ENCODE peak calls at places on chromosome 11, in ten cellular contexts. H is iPS DF 6.9; P is psoas muscle; J is PC-3; F is CD8-positive, alpha-beta T cell; K is A549; D is GM23248; O is effector memory CD4-positive, alpha-beta T cell; C is HCT116; M is suprapubic skin. X is an unnamed sample.

GRCh38 chr11:118049771-118050170 is 27.1 kb upstream of the TMPRSS4 start:
- DNase-seq in H (no peak), P (no peak), J (no peak), F (no peak), K (no peak), D (no peak), O (no peak), C (no peak), M (peak), X (peak)

GRCh38 chr11:36187618-36188017 is 101.6 kb downstream of the COMMD9 start:
- DNase-seq in H (no peak), P (no peak), J (no peak), F (no peak), K (no peak), D (no peak), O (no peak), C (no peak), M (no peak), X (no peak)

GRCh38 chr11:118790357-118791014 is 478 bp downstream of the DDX6 start:
- DNase-seq in H (no peak), P (peak), J (peak), F (peak), K (peak), D (peak), O (peak), C (no peak), M (peak), X (peak)

GRCh38 chr11:122115520-122116343 is at the start of gene BLID:
- DNase-seq in H (no peak), P (peak), J (peak), F (no peak), K (no peak), D (peak), O (no peak), C (no peak), M (no peak), X (peak)

GRCh38 chr11:119585038-119585666 is 143.8 kb downstream of the NECTIN1 start:
- DNase-seq in H (no peak), P (peak), J (peak), F (no peak), K (no peak), D (peak), O (no peak), C (no peak), M (no peak), X (peak)

GRCh38 chr11:25576320-25576719 is 755.6 kb upstream of the ANO3 start:
- DNase-seq in H (no peak), P (no peak), J (peak), F (no peak), K (no peak), D (no peak), O (no peak), C (no peak), M (no peak), X (no peak)

GRCh38 chr11:19777342-19778102 is 64.9 kb downstream of the NAV2 start:
- DNase-seq in H (no peak), P (no peak), J (peak), F (no peak), K (peak), D (peak), O (no peak), C (no peak), M (no peak), X (no peak)

GRCh38 chr11:14974021-14974698 is 2.0 kb upstream of the CALCA start:
- DNase-seq in H (no peak), P (no peak), J (no peak), F (no peak), K (no peak), D (no peak), O (no peak), C (no peak), M (no peak), X (no peak)

GRCh38 chr11:35524780-35525179 is 636 bp downstream of the PAMR1 start:
- DNase-seq in H (no peak), P (no peak), J (peak), F (no peak), K (no peak), D (peak), O (no peak), C (no peak), M (no peak), X (no peak)

GRCh38 chr11:5043385-5043784 is 2.9 kb upstream of the OR52J3 start:
- DNase-seq in H (no peak), P (no peak), J (no peak), F (no peak), K (no peak), D (peak), O (no peak), C (no peak), M (no peak), X (no peak)

GRCh38 chr11:128726464-128727139 is 32.7 kb downstream of the FLI1 start:
- DNase-seq in H (no peak), P (no peak), J (no peak), F (no peak), K (no peak), D (peak), O (peak), C (no peak), M (no peak), X (no peak)

GRCh38 chr11:124882339-124883071 is 15.2 kb downstream of the ROBO4 start:
- DNase-seq in H (no peak), P (no peak), J (no peak), F (no peak), K (no peak), D (no peak), O (no peak), C (no peak), M (peak), X (no peak)

GRCh38 chr11:92383430-92383829 is 158.8 kb downstream of the FAT3 start:
- DNase-seq in H (no peak), P (no peak), J (peak), F (no peak), K (no peak), D (peak), O (no peak), C (no peak), M (no peak), X (no peak)

DNA sequence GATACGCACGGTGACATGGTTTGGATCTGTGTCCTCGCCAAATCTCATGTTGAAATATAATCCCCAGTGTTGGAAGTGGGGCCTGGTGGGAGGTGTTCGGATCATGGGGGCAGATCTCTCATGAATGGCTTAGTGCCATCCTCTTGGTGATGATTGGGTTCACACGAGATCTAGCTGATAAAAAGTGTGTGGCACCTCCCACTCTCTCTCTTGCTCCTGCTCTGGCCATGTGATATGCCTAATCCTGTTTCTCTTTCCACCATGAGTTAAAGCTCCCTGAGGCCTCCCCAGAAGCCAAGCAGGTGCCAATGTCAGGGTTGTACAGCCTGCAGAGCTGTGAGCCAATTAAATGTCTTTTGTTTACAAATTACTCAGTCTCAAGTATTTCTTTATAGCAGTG is 303.1 kb upstream of the PLET1 start:
- DNase-seq in H (no peak), P (no peak), J (no peak), F (no peak), K (no peak), D (no peak), O (no peak), C (no peak), M (no peak), X (no peak)
- H3K27ac ChIP-seq in H (no peak), P (peak), J (no peak), F (no peak), K (no peak), D (no peak), O (no peak), C (no peak), M (no peak), X (peak)

GRCh38 chr11:103826856-103827255 is 209.6 kb upstream of the DDI1 start:
- DNase-seq in H (no peak), P (no peak), J (no peak), F (no peak), K (no peak), D (no peak), O (no peak), C (no peak), M (no peak), X (no peak)

GRCh38 chr11:103829596-103829995 is 206.8 kb upstream of the DDI1 start:
- DNase-seq in H (no peak), P (no peak), J (no peak), F (no peak), K (no peak), D (no peak), O (no peak), C (no peak), M (no peak), X (no peak)

GRCh38 chr11:103825469-103825868 is 211.0 kb upstream of the DDI1 start:
- DNase-seq in H (no peak), P (no peak), J (no peak), F (no peak), K (no peak), D (no peak), O (no peak), C (no peak), M (no peak), X (no peak)

DNA sequence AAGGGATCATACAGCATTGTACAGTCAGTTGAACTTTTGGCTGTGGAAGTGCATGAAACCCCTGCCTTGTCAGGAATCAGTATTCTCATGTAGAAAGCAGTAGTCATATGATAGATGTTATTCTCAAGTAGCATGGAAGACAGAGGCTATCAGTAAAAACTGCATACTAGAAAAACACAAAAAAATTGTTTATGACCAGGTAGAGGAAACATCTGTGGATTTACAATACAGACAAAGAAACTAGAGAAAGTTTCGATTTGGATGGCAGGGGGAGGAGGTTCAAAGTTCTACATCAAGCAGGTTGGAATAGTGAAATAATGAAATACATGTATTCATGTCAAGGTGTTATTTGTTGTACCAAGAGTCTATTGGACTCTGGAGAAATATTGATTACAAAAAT is 212.3 kb upstream of the DDI1 start:
- DNase-seq in H (no peak), P (no peak), J (no peak), F (no peak), K (no peak), D (no peak), O (no peak), C (no peak), M (no peak), X (no peak)
- H3K27ac ChIP-seq in H (no peak), P (no peak), J (no peak), F (no peak), K (no peak), D (no peak), O (no peak), C (no peak), M (no peak), X (no peak)

DNA sequence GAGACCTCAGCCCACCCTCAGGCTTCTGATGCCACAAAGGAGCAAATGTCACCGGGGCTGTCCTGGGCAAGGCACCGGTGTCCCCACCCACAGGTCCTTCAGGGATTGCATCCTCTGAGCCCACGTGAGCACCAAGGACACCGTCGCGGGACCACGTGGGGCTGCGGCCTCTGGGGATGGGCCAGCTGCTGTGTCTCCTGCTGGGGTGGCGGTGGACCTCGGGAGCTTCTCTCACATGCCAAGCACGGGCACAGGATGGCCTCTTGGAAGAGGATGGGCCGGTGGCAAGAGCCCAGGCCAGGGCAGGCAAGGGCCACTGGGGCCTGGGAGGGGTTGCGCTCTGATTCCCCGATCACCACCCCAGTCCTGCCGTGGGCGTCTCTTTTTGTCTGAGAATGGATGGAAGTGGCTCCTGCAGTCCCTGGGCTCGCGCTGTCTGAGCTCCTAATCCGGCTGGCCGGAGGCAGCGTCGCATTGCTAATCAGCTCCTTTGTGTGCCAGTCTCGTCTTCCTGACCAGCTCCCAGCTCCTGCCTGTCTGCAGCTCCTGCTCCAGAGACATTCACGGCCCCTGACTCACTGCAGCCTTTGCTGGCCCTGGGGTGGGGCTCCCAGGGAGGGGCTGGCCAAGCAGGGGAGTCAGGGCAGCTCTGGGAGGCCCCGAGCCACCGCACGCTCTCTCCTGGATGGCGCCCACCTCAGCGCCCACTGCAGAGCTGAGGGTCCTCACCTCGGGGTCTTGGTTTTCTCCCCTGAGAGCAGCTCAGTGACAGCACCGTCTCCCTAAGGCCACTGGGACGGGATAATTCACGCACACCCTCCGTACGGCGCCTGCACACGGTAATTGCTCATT is 146.7 kb downstream of the CTTN start:
- DNase-seq in H (no peak), P (no peak), J (peak), F (no peak), K (no peak), D (peak), O (no peak), C (no peak), M (no peak), X (no peak)
- H3K27ac ChIP-seq in H (no peak), P (no peak), J (peak), F (no peak), K (no peak), D (no peak), O (no peak), C (no peak), M (no peak), X (no peak)

GRCh38 chr11:74671520-74672196 is 59.6 kb downstream of the CHRDL2 start:
- DNase-seq in H (no peak), P (no peak), J (peak), F (no peak), K (no peak), D (peak), O (no peak), C (no peak), M (no peak), X (no peak)
- H3K27ac ChIP-seq in H (no peak), P (peak), J (peak), F (no peak), K (peak), D (peak), O (no peak), C (no peak), M (no peak), X (peak)

DNA sequence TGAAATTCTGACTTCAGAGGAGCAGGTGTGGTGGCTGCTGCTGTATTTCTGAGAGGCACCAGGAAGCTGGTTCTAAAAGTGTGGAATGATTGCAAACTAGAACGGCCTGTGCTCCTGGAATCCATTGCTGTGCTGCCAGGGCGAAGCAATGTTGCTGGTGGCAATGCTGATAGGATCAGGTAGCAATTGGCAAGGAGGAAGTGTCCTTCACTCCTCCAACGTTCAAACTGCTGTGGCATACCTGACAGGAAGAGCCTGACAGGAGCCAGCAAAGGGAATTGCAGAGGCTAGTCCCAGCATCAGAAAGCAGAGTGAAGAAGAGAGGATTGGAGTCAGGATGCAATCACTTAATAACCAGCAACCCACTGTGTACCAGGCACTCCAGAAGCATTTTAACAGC is 118.2 kb downstream of the FAR1 start:
- DNase-seq in H (no peak), P (no peak), J (no peak), F (no peak), K (no peak), D (no peak), O (no peak), C (no peak), M (no peak), X (no peak)
- H3K27ac ChIP-seq in H (no peak), P (no peak), J (no peak), F (no peak), K (no peak), D (no peak), O (no peak), C (no peak), M (no peak), X (no peak)

DNA sequence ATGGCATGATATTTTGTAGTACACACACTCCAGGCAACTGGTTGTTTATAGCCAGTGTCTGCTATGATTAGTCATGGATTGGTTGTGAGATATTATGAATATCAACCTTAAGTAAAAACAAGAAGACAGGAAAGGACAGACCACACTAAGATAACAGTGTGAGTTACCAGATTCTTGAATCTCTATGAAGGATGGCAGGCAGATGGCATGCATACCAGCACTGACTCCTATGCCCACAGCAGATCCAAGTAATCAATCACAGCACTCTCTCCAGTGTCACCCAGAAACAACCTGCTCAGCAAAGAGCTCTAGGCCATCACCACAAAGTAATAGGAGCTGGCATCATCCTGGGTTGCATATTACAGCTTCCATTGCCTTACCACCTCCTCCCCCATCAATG is 116.6 kb downstream of the GALNT18 start:
- DNase-seq in H (no peak), P (no peak), J (peak), F (no peak), K (no peak), D (peak), O (no peak), C (no peak), M (no peak), X (no peak)
- H3K27ac ChIP-seq in H (no peak), P (no peak), J (no peak), F (no peak), K (no peak), D (no peak), O (no peak), C (no peak), M (no peak), X (no peak)

GRCh38 chr11:64120951-64121569 is 44.9 kb downstream of the MACROD1 start:
- DNase-seq in H (no peak), P (no peak), J (no peak), F (no peak), K (no peak), D (peak), O (no peak), C (no peak), M (no peak), X (no peak)
- H3K27ac ChIP-seq in H (no peak), P (peak), J (no peak), F (no peak), K (no peak), D (no peak), O (no peak), C (no peak), M (no peak), X (no peak)

DNA sequence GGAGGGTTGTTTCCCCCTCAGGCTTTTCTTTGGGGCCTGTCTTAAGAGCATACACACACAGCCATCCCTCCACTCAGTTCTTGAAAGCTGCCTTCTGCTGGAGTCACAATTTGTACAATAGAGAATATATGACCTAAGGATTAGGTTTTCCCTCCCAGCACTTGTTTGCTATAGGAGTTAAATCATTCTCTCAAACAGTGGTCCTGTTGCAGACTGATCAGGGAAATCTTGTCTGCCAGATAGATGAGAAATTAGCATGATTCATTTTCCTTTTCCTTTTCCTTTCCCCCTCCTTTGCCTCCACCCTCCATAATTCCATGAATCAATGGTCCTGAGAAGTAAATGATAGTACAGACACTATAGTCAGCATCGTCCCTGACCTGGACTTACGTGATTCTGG is 3.3 kb downstream of the PRSS23 start:
- DNase-seq in H (no peak), P (no peak), J (peak), F (no peak), K (no peak), D (peak), O (no peak), C (no peak), M (no peak), X (no peak)
- H3K27ac ChIP-seq in H (no peak), P (no peak), J (peak), F (no peak), K (peak), D (peak), O (no peak), C (no peak), M (peak), X (no peak)